ENCODE peak calls at places on chromosome 22, in eight cellular contexts. F, V, G, H, Z, N, R and U are unnamed samples.

GRCh38 chr22:24417200-24417599 is 10.2 kb upstream of the ADORA2A start:
- DNase-seq in F (no peak), V (peak), G (no peak), H (no peak), Z (no peak), N (peak), R (no peak), U (no peak)

GRCh38 chr22:19937616-19938473 is 3.7 kb upstream of the COMT start:
- DNase-seq in F (no peak), V (no peak), G (no peak), H (no peak), Z (no peak), N (peak), R (no peak), U (no peak)

GRCh38 chr22:44049369-44050231 is 25.5 kb downstream of the PARVB start:
- DNase-seq in F (no peak), V (no peak), G (no peak), H (no peak), Z (no peak), N (no peak), R (no peak), U (no peak)

GRCh38 chr22:17938484-17938924 is 85.9 kb downstream of the MICAL3 start:
- DNase-seq in F (no peak), V (no peak), G (no peak), H (no peak), Z (no peak), N (no peak), R (no peak), U (no peak)

GRCh38 chr22:28250036-28250695 is 331.1 kb upstream of the PITPNB start:
- DNase-seq in F (no peak), V (no peak), G (no peak), H (no peak), Z (no peak), N (no peak), R (no peak), U (no peak)

GRCh38 chr22:44583076-44583760 is 85.2 kb upstream of the RTL6 start:
- DNase-seq in F (no peak), V (peak), G (no peak), H (no peak), Z (no peak), N (peak), R (peak), U (no peak)

GRCh38 chr22:41668971-41669911 is 19.4 kb downstream of the SNU13 start:
- DNase-seq in F (peak), V (no peak), G (no peak), H (peak), Z (no peak), N (no peak), R (no peak), U (no peak)

GRCh38 chr22:50400931-50401330 is 57.8 kb downstream of the PPP6R2 start:
- DNase-seq in F (no peak), V (no peak), G (no peak), H (no peak), Z (no peak), N (no peak), R (no peak), U (no peak)

GRCh38 chr22:24994070-24994763 is 41.7 kb downstream of the KIAA1671 start:
- DNase-seq in F (peak), V (no peak), G (peak), H (peak), Z (no peak), N (no peak), R (no peak), U (no peak)

GRCh38 chr22:43798492-43798891 is 13.6 kb downstream of the EFCAB6 start:
- DNase-seq in F (no peak), V (no peak), G (no peak), H (no peak), Z (no peak), N (no peak), R (no peak), U (no peak)

GRCh38 chr22:20577045-20577444 is 69.6 kb downstream of the MED15 start:
- DNase-seq in F (no peak), V (no peak), G (no peak), H (no peak), Z (no peak), N (no peak), R (no peak), U (no peak)

GRCh38 chr22:42673898-42674390 is 24.8 kb upstream of the CYB5R3 start:
- DNase-seq in F (no peak), V (no peak), G (no peak), H (no peak), Z (no peak), N (no peak), R (no peak), U (no peak)

GRCh38 chr22:29080061-29080975 is 7.5 kb downstream of the KREMEN1 start:
- DNase-seq in F (no peak), V (no peak), G (peak), H (peak), Z (no peak), N (no peak), R (no peak), U (no peak)